ENCODE peak calls at places on chromosome 13, in four cellular contexts. S, X, R and P are unnamed samples.

GRCh38 chr13:23020246-23020843 is 160.4 kb upstream of the SGCG start:
- DNase-seq in X (peak; percentile 76), S (peak; percentile 71), R (peak; percentile 36), P (peak; percentile 29)

GRCh38 chr13:39462456-39462855 is 140.5 kb downstream of the LHFPL6 start:
- DNase-seq in X (no peak), S (no peak), R (peak; percentile 67), P (peak; percentile 59)

GRCh38 chr13:87129602-87130300 is 541.4 kb upstream of the SLITRK5 start:
- DNase-seq in S (no peak), X (no peak), R (peak; percentile 49), P (peak; percentile 52)

GRCh38 chr13:26219726-26220125 is 2.4 kb downstream of the RNF6 start:
- DNase-seq in R (peak; percentile 65), S (no peak), X (no peak), P (peak; percentile 40)

GRCh38 chr13:42973581-42973980 is 18.5 kb downstream of the EPSTI1 start:
- DNase-seq in X (no peak), S (no peak), R (no peak), P (no peak)

GRCh38 chr13:48066310-48066989 is 28.5 kb downstream of the MED4 start:
- DNase-seq in X (no peak), S (no peak), R (peak; percentile 36), P (peak; percentile 65)

GRCh38 chr13:30685320-30685859 is 50.0 kb upstream of the ALOX5AP start:
- DNase-seq in R (no peak), X (no peak), S (no peak), P (no peak)

GRCh38 chr13:48853381-48854102 is 122.2 kb upstream of the FNDC3A start:
- DNase-seq in S (no peak), R (peak; percentile 24), X (no peak), P (no peak)

GRCh38 chr13:52405369-52405766 is 604 bp downstream of the THSD1 start:
- DNase-seq in X (peak; percentile 19), R (no peak), S (peak; percentile 28), P (peak; percentile 23)

GRCh38 chr13:30456290-30456689 is 9.4 kb downstream of the HMGB1 start:
- DNase-seq in R (no peak), X (no peak), S (no peak), P (no peak)

GRCh38 chr13:106331116-106331515 is 204.3 kb downstream of the EFNB2 start:
- DNase-seq in R (no peak), S (no peak), X (no peak), P (no peak)

GRCh38 chr13:80030491-80030890 is 310.4 kb downstream of the SPRY2 start:
- DNase-seq in X (peak; percentile 16), S (peak; percentile 28), R (no peak), P (peak; percentile 65)

GRCh38 chr13:64723735-64724134 is 2506.4 kb downstream of the PCDH9 start:
- DNase-seq in X (no peak), R (peak; percentile 97), S (peak; percentile 15), P (peak; percentile 90)

DNA sequence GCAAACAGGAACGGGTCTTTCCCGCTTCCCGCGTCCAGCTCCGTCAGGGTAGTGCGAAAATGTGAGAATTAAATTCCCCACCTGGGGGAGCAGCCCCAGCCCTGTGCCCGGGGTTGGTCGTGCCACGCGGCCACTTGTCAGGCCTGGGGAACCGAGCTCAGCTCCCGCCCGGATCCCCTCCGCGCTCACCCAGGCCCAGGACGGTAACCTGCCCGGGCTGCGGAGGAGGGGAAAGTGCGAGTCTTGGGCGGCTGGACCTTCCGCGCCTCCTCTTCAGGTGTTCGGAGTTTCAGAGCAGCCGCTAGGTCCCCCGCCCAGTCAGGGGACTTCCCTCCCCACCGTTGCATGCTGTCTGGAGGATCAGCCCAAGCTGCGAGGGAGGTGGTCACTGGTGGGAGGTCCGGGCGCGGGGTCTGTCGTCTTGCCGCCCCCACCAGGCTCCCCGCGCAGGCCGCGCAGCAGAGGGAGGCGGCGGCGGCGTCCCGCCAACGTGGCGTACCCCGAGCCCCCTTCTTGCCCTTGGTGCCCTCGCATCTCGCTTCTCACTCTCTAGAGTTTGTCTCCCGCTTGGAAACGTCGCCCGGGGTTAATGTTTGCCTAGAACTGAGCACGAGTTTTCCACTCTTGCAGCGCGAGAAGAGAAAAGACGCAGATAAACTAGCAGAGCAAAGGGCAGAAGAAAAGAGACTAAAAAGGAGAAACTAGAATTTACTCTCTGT is 8.1 kb downstream of the URAD start:
- DNase-seq in X (peak; percentile 35), R (no peak), S (peak; percentile 62), P (no peak)
- TF ChIP-seq EZH2 in X (peak; percentile 95), R (peak; percentile 24), S (peak; percentile 98), P (peak; percentile 14)

GRCh38 chr13:99995503-99996176 is 14.1 kb downstream of the ZIC2 start:
- DNase-seq in X (peak; percentile 59), R (no peak), S (peak; percentile 74), P (peak; percentile 48)
- TF ChIP-seq EZH2 in X (peak; percentile 52), R (peak; percentile 64), S (peak; percentile 60), P (peak; percentile 98)

GRCh38 chr13:25180795-25181537 is 8.9 kb upstream of the AMER2 start:
- DNase-seq in S (no peak), R (no peak), X (peak; percentile 31), P (no peak)
- TF ChIP-seq EZH2 in S (no peak), R (no peak), X (no peak), P (no peak)

DNA sequence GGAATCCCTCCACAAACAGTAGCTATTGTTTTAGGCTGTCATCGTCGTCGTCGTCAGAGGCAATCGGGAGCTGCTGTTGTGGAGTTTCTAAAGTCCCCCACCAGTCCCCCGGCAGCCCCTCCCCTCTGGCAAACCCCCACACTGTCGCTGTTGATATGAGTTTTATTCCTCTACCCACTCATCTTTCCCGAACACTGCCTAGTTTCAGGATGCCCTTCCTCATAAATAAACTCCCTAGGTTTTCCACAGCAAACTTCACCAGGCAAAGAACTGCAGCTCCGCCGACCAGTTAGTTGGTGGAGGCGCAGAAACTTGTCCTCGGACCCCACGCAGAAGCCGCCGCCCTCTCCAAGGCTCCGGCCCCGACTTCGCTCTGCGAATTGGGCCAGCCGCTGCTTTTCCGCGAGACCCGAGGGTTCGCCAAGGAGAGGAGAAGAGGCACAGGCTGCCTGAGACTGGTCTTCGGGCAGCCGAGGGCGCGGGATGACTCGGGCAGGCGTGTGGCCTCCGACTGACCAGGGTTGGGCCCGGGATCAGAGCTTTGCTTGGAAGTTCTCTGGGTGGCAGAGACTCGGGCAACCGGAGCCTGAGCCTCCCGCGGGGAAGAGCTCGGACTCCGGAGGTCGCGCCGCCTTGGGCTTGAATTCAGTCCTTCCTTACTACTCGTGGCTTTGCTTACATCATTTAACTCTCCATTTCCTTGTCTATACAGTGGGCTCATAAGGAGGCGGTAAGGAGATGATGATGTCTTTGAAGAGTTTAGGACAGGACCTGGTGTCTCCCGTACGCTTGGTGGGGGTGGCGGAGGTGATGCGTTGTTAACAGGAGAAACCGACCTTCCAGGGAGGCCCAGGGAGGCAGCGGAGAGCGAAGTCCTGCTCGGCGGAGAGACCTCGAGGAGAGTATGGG is 7.9 kb downstream of the PDX1 start:
- DNase-seq in R (no peak), S (peak; percentile 59), X (peak; percentile 36), P (no peak)
- TF ChIP-seq EZH2 in R (peak; percentile 71), S (peak; percentile 90), X (peak; percentile 98), P (peak; percentile 44)

GRCh38 chr13:94708031-94708571 is 4.2 kb downstream of the SOX21 start:
- DNase-seq in S (peak; percentile 87), R (no peak), X (peak; percentile 95), P (no peak)
- TF ChIP-seq EZH2 in S (no peak), R (no peak), X (no peak), P (no peak)

GRCh38 chr13:76014618-76015315 is 378.6 kb downstream of the LMO7 start:
- DNase-seq in S (no peak), R (peak; percentile 74), X (no peak), P (peak; percentile 94)

GRCh38 chr13:76004411-76004810 is 368.3 kb downstream of the LMO7 start:
- DNase-seq in R (peak; percentile 43), S (no peak), X (no peak), P (peak; percentile 51)

GRCh38 chr13:76012091-76012721 is 376.1 kb downstream of the LMO7 start:
- DNase-seq in R (peak; percentile 76), S (no peak), X (no peak), P (no peak)

GRCh38 chr13:76009491-76009890 is 373.4 kb downstream of the LMO7 start:
- DNase-seq in R (peak; percentile 53), S (no peak), X (no peak), P (peak; percentile 63)
- TF ChIP-seq EZH2 in R (no peak), S (no peak), X (no peak), P (no peak)

GRCh38 chr13:94712287-94712811 is at the start of gene SOX21:
- DNase-seq in R (no peak), X (peak; percentile 87), S (peak; percentile 68), P (peak; percentile 28)
- TF ChIP-seq EZH2 in R (no peak), X (no peak), S (peak; percentile 37), P (peak; percentile 34)

GRCh38 chr13:28753208-28753892 is 34.6 kb upstream of the SLC46A3 start:
- DNase-seq in S (peak; percentile 86), R (peak; percentile 86), X (no peak), P (peak; percentile 73)

GRCh38 chr13:28750187-28751045 is 31.6 kb upstream of the SLC46A3 start:
- DNase-seq in S (no peak), X (no peak), R (no peak), P (peak; percentile 17)

GRCh38 chr13:28747851-28748250 is 29.1 kb upstream of the SLC46A3 start:
- DNase-seq in R (no peak), S (no peak), X (no peak), P (no peak)

GRCh38 chr13:28753946-28754345 is 35.2 kb upstream of the SLC46A3 start:
- DNase-seq in R (no peak), X (no peak), S (no peak), P (no peak)

DNA sequence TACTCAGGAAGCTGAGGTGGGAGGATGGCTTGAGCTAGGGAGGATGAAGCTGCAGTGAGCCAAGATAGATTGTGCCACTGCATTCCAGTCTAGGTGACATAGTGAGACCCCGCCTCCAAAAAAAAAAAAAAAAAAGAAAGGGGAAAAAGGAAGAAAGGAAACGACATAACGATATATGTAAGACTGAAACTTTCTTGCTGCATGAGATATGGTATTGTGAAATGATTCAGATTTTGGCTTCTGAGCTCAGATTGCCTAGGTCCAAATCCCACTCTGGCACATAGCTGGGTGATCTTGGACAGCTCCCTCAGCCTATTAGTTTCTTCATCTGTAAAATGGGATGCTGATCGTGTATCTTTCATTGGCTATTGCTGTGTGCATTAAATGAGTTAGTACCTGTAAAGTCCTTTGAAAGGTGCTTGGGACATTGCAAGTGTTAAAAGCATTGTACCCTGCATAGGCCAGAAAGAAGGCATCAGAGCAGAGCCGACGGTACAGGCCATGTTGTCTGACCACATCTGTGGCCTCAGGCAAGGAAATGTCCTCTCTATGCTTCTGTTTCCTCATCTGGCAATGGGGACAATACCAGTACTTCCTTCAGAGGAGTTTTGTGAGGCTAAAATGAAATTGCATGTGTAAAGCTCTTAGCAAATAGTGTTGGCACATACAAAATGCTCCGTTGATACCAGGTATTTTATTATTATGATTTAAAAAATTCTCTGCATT is 32.6 kb upstream of the SLC46A3 start:
- DNase-seq in X (no peak), S (peak; percentile 24), R (no peak), P (no peak)
- TF ChIP-seq EZH2 in X (no peak), S (no peak), R (no peak), P (no peak)

GRCh38 chr13:27921421-27921960 is 1.7 kb downstream of the PDX1 start:
- DNase-seq in R (no peak), X (peak; percentile 43), S (peak; percentile 54), P (no peak)

GRCh38 chr13:27922974-27923612 is 3.3 kb downstream of the PDX1 start:
- DNase-seq in R (no peak), X (no peak), S (peak; percentile 19), P (no peak)

GRCh38 chr13:27923794-27924528 is 4.2 kb downstream of the PDX1 start:
- DNase-seq in S (peak; percentile 58), R (no peak), X (peak; percentile 62), P (no peak)

GRCh38 chr13:27920677-27921420 is 1.0 kb downstream of the PDX1 start:
- DNase-seq in S (peak; percentile 52), R (no peak), X (peak; percentile 60), P (peak; percentile 39)

GRCh38 chr13:27921961-27922910 is 2.4 kb downstream of the PDX1 start:
- DNase-seq in X (peak; percentile 34), S (peak; percentile 54), R (no peak), P (no peak)
- TF ChIP-seq EZH2 in X (peak; percentile 6), S (peak; percentile 87), R (peak; percentile 67), P (peak; percentile 10)